ENCODE peak calls at places on chromosomes 3 and 15, in six cellular contexts. X, J, H, W, U and I are unnamed samples. For H3K9me3, the result is how much of the 10 kb centered on the place peaks cover.

GRCh38 chr15:98076021-98076816 is 115.7 kb downstream of the ARRDC4 start:
- DNase-seq in J (peak), W (no peak), X (no peak), H (no peak), U (no peak), I (no peak)

GRCh38 chr3:160449660-160450598 is at the start of gene TRIM59:
- DNase-seq in J (peak), X (peak), H (peak), W (peak), U (peak), I (peak)

GRCh38 chr3:10855871-10856662 is 40.0 kb downstream of the SLC6A11 start:
- DNase-seq in W (no peak), H (no peak), J (no peak), X (no peak), U (no peak), I (no peak)

GRCh38 chr3:174495231-174495755 is 363.8 kb upstream of the NAALADL2 start:
- DNase-seq in J (no peak), U (no peak), X (no peak), H (no peak), W (no peak), I (no peak)

GRCh38 chr3:106678657-106679390 is 698.4 kb upstream of the CCDC54 start:
- DNase-seq in W (no peak), H (no peak), U (no peak), J (no peak), X (no peak), I (no peak)

GRCh38 chr3:78201066-78201465 is 1161.2 kb downstream of the ROBO2 start:
- DNase-seq in U (no peak), W (peak), J (no peak), X (peak), H (no peak), I (no peak)

GRCh38 chr3:108133858-108134554 is 43.2 kb upstream of the CD47 start:
- DNase-seq in H (no peak), J (no peak), X (no peak), W (no peak), U (no peak), I (no peak)

GRCh38 chr3:62373215-62373614 is at the start of gene FEZF2:
- DNase-seq in W (no peak), J (no peak), U (no peak), X (no peak), H (no peak), I (no peak)

GRCh38 chr3:189953551-189953950 is 167.1 kb downstream of the P3H2 start:
- DNase-seq in H (no peak), J (no peak), W (no peak), X (no peak), U (no peak), I (no peak)

GRCh38 chr15:46676233-46677206 is 1040.8 kb upstream of the SEMA6D start:
- DNase-seq in W (no peak), J (no peak), X (no peak), U (no peak), H (no peak), I (no peak)

GRCh38 chr15:55823699-55824098 is 80.7 kb upstream of the PRTG start:
- DNase-seq in X (no peak), U (no peak), J (no peak), H (no peak), W (no peak), I (no peak)

GRCh38 chr3:98563661-98564281 is 29.6 kb downstream of the CPOX start:
- DNase-seq in U (peak), H (no peak), X (peak), J (no peak), W (no peak), I (peak)

GRCh38 chr3:71695000-71695482 is 30.2 kb downstream of the EIF4E3 start:
- DNase-seq in J (no peak), X (no peak), U (no peak), H (no peak), W (no peak), I (no peak)

GRCh38 chr3:71444861-71445259 is 138.7 kb downstream of the FOXP1 start:
- DNase-seq in J (no peak), U (peak), X (no peak), H (no peak), W (no peak), I (no peak)

GRCh38 chr15:64324513-64324912 is 31.5 kb downstream of the CSNK1G1 start:
- DNase-seq in W (no peak), H (no peak), U (no peak), X (no peak), J (no peak), I (no peak)

GRCh38 chr3:69433016-69433937 is 47.4 kb upstream of the FRMD4B start:
- DNase-seq in X (no peak), W (no peak), H (no peak), J (no peak), U (peak), I (no peak)

GRCh38 chr3:50654196-50654595 is 20.5 kb upstream of the DOCK3 start:
- DNase-seq in W (no peak), U (no peak), X (no peak), H (no peak), J (no peak), I (no peak)

GRCh38 chr15:46365612-46366011 is 730.8 kb downstream of the SQOR start:
- DNase-seq in U (no peak), J (no peak), H (no peak), W (no peak), X (peak), I (no peak)

GRCh38 chr3:30707825-30708224 is 101.4 kb downstream of the TGFBR2 start:
- DNase-seq in W (no peak), U (no peak), J (no peak), X (no peak), H (no peak), I (no peak)

GRCh38 chr3:130839815-130840214 is 54.1 kb upstream of the ATP2C1 start:
- DNase-seq in H (no peak), W (no peak), X (no peak), U (peak), J (no peak), I (no peak)

GRCh38 chr3:71688121-71688520 is 37.1 kb downstream of the EIF4E3 start:
- DNase-seq in X (peak), U (no peak), H (no peak), J (no peak), W (no peak), I (no peak)

GRCh38 chr3:169623971-169624370 is 39.5 kb downstream of the MECOM start:
- DNase-seq in H (no peak), U (no peak), X (no peak), J (no peak), W (no peak), I (no peak)

GRCh38 chr15:75884041-75884440 is 19.6 kb upstream of the FBXO22 start:
- DNase-seq in J (no peak), U (no peak), W (no peak), H (no peak), X (peak), I (no peak)

GRCh38 chr3:52606373-52607085 is 70.1 kb downstream of the UQCC5 start:
- DNase-seq in W (peak), U (no peak), J (no peak), X (peak), H (no peak), I (no peak)

GRCh38 chr3:189389346-189389745 is 217.6 kb downstream of the TPRG1 start:
- DNase-seq in X (no peak), H (no peak), J (no peak), W (no peak), U (no peak), I (no peak)

GRCh38 chr15:82999905-83000671 is 11.4 kb downstream of the C15orf40 start:
- DNase-seq in U (peak), X (peak), J (no peak), W (peak), H (no peak), I (peak)

GRCh38 chr3:84960581-84960980 is 1.8 kb downstream of the CADM2 start:
- DNase-seq in W (no peak), J (no peak), U (no peak), X (no peak), H (no peak), I (no peak)

DNA sequence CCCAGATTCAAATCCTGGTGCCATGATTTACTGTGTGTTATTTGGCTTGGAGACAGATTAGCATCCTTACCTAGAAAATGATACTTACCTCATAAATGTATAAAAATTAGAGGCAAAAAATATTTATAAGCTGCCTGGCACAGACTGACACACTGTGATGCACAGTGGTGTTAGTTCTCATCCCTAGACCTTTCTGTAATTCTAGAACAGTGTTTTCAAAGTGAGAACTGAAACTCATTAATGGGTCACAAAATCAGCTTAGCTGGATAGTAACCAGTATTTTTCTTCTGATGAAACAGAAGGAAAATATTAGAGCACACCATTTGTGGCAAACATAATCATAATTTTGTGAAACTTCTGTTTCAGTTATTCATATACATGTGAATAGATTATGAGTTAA is 17.9 kb upstream of the MTHFS start:
- DNase-seq in U (no peak), X (no peak), W (no peak), H (no peak), J (no peak), I (no peak)
- H3K9me3 ChIP-seq in U (half or more), X (under half), W (under half), H (half or more), J (under half), I (under half)

DNA sequence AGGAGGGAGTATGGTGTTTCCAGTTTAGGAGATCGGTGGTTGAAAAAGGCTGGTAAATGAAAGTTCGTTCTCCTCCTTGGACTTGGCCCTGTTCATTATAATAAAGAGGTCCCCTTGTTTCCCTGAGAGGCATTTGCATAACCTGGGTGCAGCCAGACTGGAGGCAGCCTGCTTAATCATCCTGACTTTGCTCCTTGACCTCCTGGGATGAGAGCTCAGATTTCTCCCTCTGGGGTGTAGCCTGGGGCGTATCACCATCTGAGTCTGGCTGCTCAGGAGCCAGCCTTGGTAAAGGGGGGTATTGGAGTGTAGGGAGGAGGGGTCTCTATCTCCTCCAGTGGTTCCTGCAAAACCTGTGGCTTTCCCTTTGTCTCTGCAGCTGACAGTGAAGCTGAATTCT is 21.3 kb upstream of the ACAD9 start:
- DNase-seq in W (no peak), H (no peak), U (no peak), X (no peak), J (no peak), I (no peak)
- H3K9me3 ChIP-seq in W (under half), H (half or more), U (under half), X (under half), J (under half), I (under half)

GRCh38 chr3:38438421-38438820 is 15.3 kb upstream of the ACVR2B start:
- DNase-seq in X (peak), W (peak), J (no peak), H (no peak), U (peak), I (no peak)
- H3K9me3 ChIP-seq in X (under half), W (under half), J (under half), H (under half), U (under half), I (under half)

DNA sequence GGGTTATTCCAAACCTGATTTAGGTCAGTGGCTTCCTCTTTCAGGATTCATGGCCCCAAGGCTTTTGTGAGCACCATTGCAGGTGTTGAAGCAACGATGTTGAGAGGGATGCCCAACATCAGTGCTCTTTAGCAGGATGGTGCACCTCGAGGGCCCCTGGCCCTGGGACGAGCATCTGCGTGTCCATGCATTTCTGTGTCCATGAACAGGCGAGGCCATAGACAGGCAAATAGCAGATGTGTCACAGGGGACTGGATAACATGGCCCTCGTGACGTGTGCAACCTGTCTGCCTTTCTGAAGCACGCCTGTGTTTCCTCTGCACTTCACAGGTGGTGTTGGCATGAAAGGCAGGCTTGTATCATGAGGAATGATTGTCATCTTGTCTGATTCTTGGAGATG is 132.3 kb downstream of the SNRPN start:
- DNase-seq in J (no peak), X (no peak), H (no peak), W (no peak), U (no peak), I (no peak)
- H3K9me3 ChIP-seq in J (under half), X (under half), H (half or more), W (under half), U (half or more), I (under half)

DNA sequence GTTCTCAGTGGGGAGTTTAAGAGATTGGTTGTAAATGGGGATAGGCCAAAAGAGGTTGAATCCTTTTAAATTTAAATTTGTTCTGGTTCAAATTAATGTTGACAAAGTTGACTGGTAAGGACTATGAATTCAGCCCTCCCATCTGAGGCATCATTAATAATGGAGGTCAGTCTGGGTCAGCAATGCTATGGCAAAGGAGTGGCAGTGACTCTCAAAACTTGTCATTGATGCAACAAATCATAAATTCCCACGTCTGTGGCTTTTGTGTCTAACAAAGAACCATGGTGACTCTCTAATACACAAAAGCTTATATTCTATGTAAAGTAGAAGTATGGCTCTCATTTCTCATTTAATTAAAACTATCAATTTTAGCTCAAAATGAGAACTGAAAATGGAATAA is 12.1 kb upstream of the ZBED2 start:
- DNase-seq in J (no peak), W (no peak), H (no peak), U (no peak), X (peak), I (no peak)
- H3K9me3 ChIP-seq in J (under half), W (under half), H (under half), U (under half), X (under half), I (under half)

GRCh38 chr3:136913168-136913567 is 44.6 kb upstream of the IL20RB start:
- DNase-seq in J (no peak), H (no peak), U (no peak), W (no peak), X (no peak), I (no peak)

GRCh38 chr3:136910697-136911096 is 47.1 kb upstream of the IL20RB start:
- DNase-seq in W (no peak), J (no peak), U (no peak), X (no peak), H (no peak), I (no peak)

GRCh38 chr3:136905549-136905948 is 43.5 kb downstream of the NCK1 start:
- DNase-seq in U (no peak), H (no peak), X (no peak), W (no peak), J (no peak), I (no peak)

GRCh38 chr3:136906725-136907124 is 44.7 kb downstream of the NCK1 start:
- DNase-seq in J (no peak), W (no peak), U (no peak), X (no peak), H (no peak), I (no peak)

GRCh38 chr3:136909187-136909586 is 47.2 kb downstream of the NCK1 start:
- DNase-seq in X (no peak), U (no peak), H (no peak), W (no peak), J (no peak), I (no peak)
- H3K9me3 ChIP-seq in X (under half), U (under half), H (under half), W (under half), J (under half), I (under half)

DNA sequence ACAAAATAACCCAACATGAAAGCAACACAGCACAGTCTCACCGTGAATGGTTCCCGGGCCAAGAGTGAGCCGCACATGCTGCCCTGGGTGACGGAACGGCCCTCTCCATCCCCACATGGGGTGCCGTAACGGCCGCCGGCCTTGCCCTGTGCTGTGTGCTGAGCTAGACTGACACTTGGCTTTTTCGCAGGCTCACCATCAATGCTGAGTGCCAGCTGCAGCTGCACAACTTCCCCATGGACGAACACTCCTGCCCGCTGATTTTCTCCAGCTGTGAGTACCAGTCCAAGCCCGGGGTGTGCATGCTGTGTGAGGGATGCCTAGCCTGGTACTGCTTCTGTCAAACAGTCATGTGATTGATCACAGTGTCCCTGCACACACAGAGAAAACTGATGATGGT is 357.6 kb downstream of the GABRG3 start:
- DNase-seq in J (no peak), W (no peak), X (no peak), U (no peak), H (no peak), I (no peak)
- H3K9me3 ChIP-seq in J (under half), W (under half), X (under half), U (under half), H (under half), I (under half)